ENCODE peak calls at places on chromosomes 12 and 14, in seven cellular contexts. C, Q, A, U, L, O and F are unnamed samples.

GRCh38 chr12:59317598-59317997 is 278.2 kb upstream of the SLC16A7 start:
- DNase-seq in L (no peak), O (no peak), C (peak), U (no peak), A (no peak), Q (no peak), F (no peak)

GRCh38 chr14:68312300-68312699 is 480.6 kb downstream of the ZFP36L1 start:
- DNase-seq in C (no peak), L (no peak), U (no peak), A (no peak), O (no peak), Q (no peak), F (no peak)

GRCh38 chr12:104655059-104655609 is 198.4 kb downstream of the CHST11 start:
- DNase-seq in L (no peak), Q (no peak), A (no peak), C (peak), O (no peak), U (no peak), F (no peak)

GRCh38 chr14:97077253-97077653 is 280.1 kb downstream of the VRK1 start:
- DNase-seq in A (no peak), C (no peak), U (peak), L (peak), O (peak), Q (no peak), F (no peak)

GRCh38 chr12:110010853-110011835 is 11.9 kb downstream of the ANKRD13A start:
- DNase-seq in Q (no peak), O (no peak), L (no peak), A (peak), U (no peak), C (no peak), F (no peak)

GRCh38 chr12:3314306-3314663 is 176.7 kb upstream of the PRMT8 start:
- DNase-seq in U (no peak), C (no peak), A (no peak), Q (no peak), O (no peak), L (no peak), F (no peak)

GRCh38 chr12:43540474-43540873 is 11.5 kb downstream of the ADAMTS20 start:
- DNase-seq in A (no peak), C (no peak), U (no peak), Q (no peak), L (no peak), O (no peak), F (no peak)

GRCh38 chr12:58443981-58444371 is 476.3 kb downstream of the LRIG3 start:
- DNase-seq in O (no peak), A (no peak), L (peak), C (no peak), Q (no peak), U (no peak), F (no peak)

GRCh38 chr12:52787324-52787996 is 8.5 kb downstream of the KRT3 start:
- DNase-seq in A (no peak), Q (no peak), O (no peak), U (no peak), L (no peak), C (no peak), F (no peak)

GRCh38 chr14:24162083-24162482 is 1.0 kb downstream of the IRF9 start:
- DNase-seq in O (no peak), Q (no peak), U (no peak), L (peak), A (no peak), C (no peak), F (no peak)

GRCh38 chr14:53953828-53954550 is 2.6 kb downstream of the BMP4 start:
- DNase-seq in L (peak), A (no peak), O (no peak), U (peak), C (no peak), Q (no peak), F (peak)

GRCh38 chr14:34220921-34221320 is 241.1 kb downstream of the SPTSSA start:
- DNase-seq in L (no peak), C (no peak), U (no peak), Q (no peak), A (no peak), O (no peak), F (peak)

GRCh38 chr14:64704145-64704742 is at the start of gene PLEKHG3:
- DNase-seq in O (no peak), Q (peak), A (no peak), U (peak), L (peak), C (peak), F (peak)

DNA sequence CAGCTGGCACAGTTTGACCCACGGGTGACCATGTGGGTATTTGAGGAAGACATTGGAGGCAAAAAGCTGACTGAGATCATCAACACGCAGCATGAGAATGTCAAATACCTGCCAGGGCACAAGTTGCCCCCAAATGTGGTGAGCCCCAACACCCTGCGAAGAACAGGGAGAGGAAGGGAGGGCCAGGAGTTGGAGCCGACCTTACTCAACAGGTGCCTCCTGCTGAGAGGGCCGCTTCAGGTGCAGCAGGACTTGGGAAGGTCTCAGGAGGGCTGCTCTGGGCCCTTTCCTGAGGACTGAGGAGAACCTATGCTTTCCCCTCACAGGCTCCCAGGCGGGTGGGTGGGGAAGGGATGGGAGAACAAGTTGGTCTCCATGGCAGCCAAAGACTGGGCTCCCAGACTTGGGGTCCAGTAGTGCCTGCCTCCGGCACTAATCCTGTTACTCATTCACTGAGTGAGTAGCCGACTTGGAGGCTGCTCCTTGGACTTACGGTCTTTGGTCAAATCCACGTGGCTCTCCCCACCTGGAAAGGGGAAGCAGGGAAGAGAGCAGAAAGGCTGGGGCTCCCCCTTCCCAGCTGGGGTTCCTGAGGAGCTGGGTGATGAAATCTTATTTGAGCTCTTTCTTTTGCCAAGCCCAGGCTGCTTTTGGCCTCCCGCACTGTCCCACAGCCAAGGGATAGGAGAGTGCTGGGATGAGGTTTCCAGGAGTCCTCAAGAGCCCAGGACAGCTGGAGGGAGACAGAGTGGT is 982 bp downstream of the GPD1 start:
- DNase-seq in C (no peak), Q (peak), U (no peak), L (no peak), A (no peak), O (no peak), F (no peak)
- H3K4me3 ChIP-seq in C (no peak), Q (no peak), U (no peak), L (no peak), A (no peak), O (no peak), F (no peak)

GRCh38 chr12:116950628-116951325 is 40.0 kb downstream of the FBXW8 start:
- DNase-seq in U (no peak), Q (no peak), C (peak), L (no peak), O (no peak), A (no peak), F (no peak)

GRCh38 chr12:116948298-116948697 is 37.5 kb downstream of the FBXW8 start:
- DNase-seq in A (no peak), U (no peak), O (no peak), C (no peak), Q (no peak), L (no peak), F (no peak)

GRCh38 chr12:116941188-116941587 is 30.4 kb downstream of the FBXW8 start:
- DNase-seq in U (no peak), O (no peak), C (no peak), A (no peak), L (no peak), Q (no peak), F (no peak)

GRCh38 chr12:116943419-116944372 is 32.9 kb downstream of the FBXW8 start:
- DNase-seq in U (no peak), A (no peak), O (no peak), C (no peak), L (no peak), Q (no peak), F (no peak)

GRCh38 chr12:116945901-116946550 is 35.3 kb downstream of the FBXW8 start:
- DNase-seq in U (no peak), L (no peak), C (no peak), Q (no peak), A (no peak), O (no peak), F (no peak)
- H3K4me3 ChIP-seq in U (no peak), L (no peak), C (no peak), Q (no peak), A (no peak), O (no peak), F (no peak)

GRCh38 chr12:68237068-68237467 is 11.5 kb upstream of the IL26 start:
- DNase-seq in L (no peak), C (no peak), O (no peak), Q (no peak), A (no peak), U (no peak), F (no peak)
- H3K4me3 ChIP-seq in L (no peak), C (no peak), O (peak), Q (no peak), A (peak), U (no peak), F (no peak)

GRCh38 chr12:47725091-47725772 is at the start of gene ENDOU:
- DNase-seq in L (no peak), Q (peak), U (no peak), A (no peak), O (no peak), C (no peak), F (no peak)
- H3K4me3 ChIP-seq in L (no peak), Q (no peak), U (no peak), A (no peak), O (no peak), C (no peak), F (no peak)

GRCh38 chr12:62403031-62403430 is 63.6 kb upstream of the MON2 start:
- DNase-seq in A (no peak), L (no peak), C (no peak), U (peak), O (no peak), Q (no peak), F (no peak)
- H3K4me3 ChIP-seq in A (no peak), L (no peak), C (no peak), U (no peak), O (no peak), Q (no peak), F (no peak)

DNA sequence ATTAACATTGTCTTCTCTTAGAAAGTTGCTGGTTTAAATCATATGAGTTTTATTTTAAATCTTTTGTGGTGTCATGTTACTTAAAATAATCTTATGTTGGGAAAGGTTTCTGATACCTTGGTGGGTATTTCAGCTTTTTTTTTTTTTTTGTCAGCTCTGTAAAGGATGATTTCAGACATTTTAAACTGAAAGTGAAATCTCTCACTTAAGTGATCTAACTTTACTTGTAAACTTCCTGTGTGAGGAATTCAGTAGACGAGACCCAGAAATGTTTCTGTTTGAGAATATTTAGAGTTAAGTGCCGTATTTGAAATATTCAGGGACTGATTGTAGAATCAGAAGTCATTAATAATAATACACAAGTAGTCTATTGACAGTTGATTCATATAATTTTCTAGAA is 37.8 kb downstream of the PROX2 start:
- DNase-seq in Q (no peak), U (no peak), A (no peak), O (no peak), C (no peak), L (no peak), F (no peak)
- H3K4me3 ChIP-seq in Q (no peak), U (no peak), A (no peak), O (no peak), C (no peak), L (no peak), F (no peak)